ENCODE peak calls at places on chromosomes 11 and 22, in six cellular contexts. N, E, S, Z, D and G are unnamed samples.

GRCh38 chr11:125201525-125202121 is 37.1 kb downstream of the PKNOX2 start:
- DNase-seq in S (peak; percentile 32), D (peak; percentile 46), E (peak; percentile 10), Z (no peak), N (no peak), G (peak; percentile 46)

GRCh38 chr11:34140149-34140548 is 34.7 kb downstream of the NAT10 start:
- DNase-seq in Z (no peak), N (no peak), S (no peak), D (no peak), E (no peak), G (no peak)

GRCh38 chr11:130555251-130555841 is 106.9 kb downstream of the ADAMTS15 start:
- DNase-seq in Z (no peak), N (no peak), S (no peak), E (no peak), D (no peak), G (no peak)

GRCh38 chr22:37157516-37158289 is 8.0 kb upstream of the IL2RB start:
- DNase-seq in D (no peak), E (peak; percentile 63), S (no peak), Z (no peak), N (no peak), G (peak; percentile 16)

GRCh38 chr11:86068138-86068861 is 584 bp downstream of the PICALM start:
- DNase-seq in Z (peak; percentile 18), E (peak; percentile 52), D (no peak), N (peak; percentile 74), S (peak; percentile 74), G (peak; percentile 50)

GRCh38 chr11:90220391-90220790 is 2.5 kb downstream of the CHORDC1 start:
- DNase-seq in N (no peak), S (no peak), E (peak; percentile 57), D (no peak), Z (no peak), G (peak; percentile 64)

GRCh38 chr11:100776212-100776896 is 89.3 kb downstream of the ARHGAP42 start:
- DNase-seq in D (no peak), S (no peak), E (peak; percentile 90), Z (no peak), N (no peak), G (no peak)

GRCh38 chr11:17864478-17864941 is 129.9 kb downstream of the KCNC1 start:
- DNase-seq in E (peak; percentile 23), D (no peak), S (no peak), N (peak; percentile 83), Z (no peak), G (peak; percentile 22)

GRCh38 chr11:132490976-132491375 is 1041.3 kb downstream of the OPCML start:
- DNase-seq in N (no peak), S (no peak), Z (no peak), D (no peak), E (peak; percentile 92), G (peak; percentile 25)

GRCh38 chr11:35682230-35683195 is 19.9 kb downstream of the TRIM44 start:
- DNase-seq in N (no peak), E (no peak), D (no peak), Z (no peak), S (no peak), G (no peak)

GRCh38 chr11:35099278-35100018 is 39.5 kb upstream of the CD44 start:
- DNase-seq in N (no peak), Z (no peak), E (peak; percentile 42), D (no peak), S (no peak), G (no peak)

GRCh38 chr11:130480166-130480565 is 31.7 kb downstream of the ADAMTS15 start:
- DNase-seq in N (no peak), D (no peak), E (no peak), Z (no peak), S (no peak), G (peak; percentile 85)

GRCh38 chr22:28728002-28728401 is 13.6 kb downstream of the CHEK2 start:
- DNase-seq in Z (no peak), E (no peak), D (no peak), S (no peak), N (no peak), G (no peak)

GRCh38 chr11:74311352-74311926 is at the start of gene P4HA3:
- DNase-seq in N (peak; percentile 94), E (peak; percentile 38), Z (no peak), D (peak; percentile 17), S (peak; percentile 89), G (peak; percentile 68)

GRCh38 chr22:22199634-22200033 is 45.0 kb upstream of the VPREB1 start:
- DNase-seq in N (no peak), E (no peak), Z (no peak), D (no peak), S (no peak), G (no peak)

GRCh38 chr22:50207383-50208031 is 6.7 kb downstream of the SELENOO start:
- DNase-seq in Z (no peak), N (no peak), D (no peak), E (no peak), S (no peak), G (no peak)

GRCh38 chr22:50208939-50209892 is 8.4 kb downstream of the SELENOO start:
- DNase-seq in Z (no peak), E (no peak), D (no peak), N (no peak), S (no peak), G (no peak)

GRCh38 chr22:50205781-50206569 is 5.2 kb downstream of the SELENOO start:
- DNase-seq in D (no peak), S (no peak), N (no peak), Z (no peak), E (no peak), G (no peak)

GRCh38 chr22:50208430-50208938 is 7.7 kb downstream of the SELENOO start:
- DNase-seq in N (no peak), Z (no peak), D (no peak), S (no peak), E (no peak), G (no peak)

DNA sequence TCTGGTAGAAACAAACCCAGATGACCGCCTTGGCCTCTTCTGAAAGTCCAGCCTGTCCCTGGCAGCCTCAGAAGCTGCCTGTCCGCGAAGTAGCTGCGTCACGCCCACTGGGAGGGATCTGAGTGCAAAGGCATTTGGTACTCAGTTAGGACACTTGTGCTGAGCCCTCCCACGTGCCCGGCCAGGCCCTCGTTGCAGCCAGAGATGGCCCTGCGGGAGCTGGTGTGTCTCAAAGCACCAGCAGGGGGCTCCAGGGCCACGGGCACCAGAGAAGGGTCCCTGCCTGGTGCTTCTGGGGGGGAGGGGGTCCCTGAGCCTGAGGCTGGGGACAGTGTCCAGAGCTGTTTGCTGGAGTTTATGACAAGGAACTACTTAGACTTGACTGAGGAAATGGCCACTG is 5.8 kb downstream of the SELENOO start:
- DNase-seq in N (peak; percentile 91), D (no peak), E (no peak), S (peak; percentile 86), Z (no peak), G (peak; percentile 85)
- H3K27ac ChIP-seq in N (no peak overlapping the region), D (no peak overlapping the region), E (no peak overlapping the region), S (no peak overlapping the region), Z (no peak overlapping the region), G (peak overlapping the region; percentile 3)

GRCh38 chr11:2264366-2265011 is 5.9 kb downstream of the ASCL2 start:
- DNase-seq in S (no peak), E (no peak), D (no peak), Z (no peak), N (no peak), G (no peak)

GRCh38 chr11:2266586-2267305 is 3.6 kb downstream of the ASCL2 start:
- DNase-seq in D (no peak), N (no peak), S (no peak), E (no peak), Z (no peak), G (no peak)

GRCh38 chr11:2265396-2265795 is 5.0 kb downstream of the ASCL2 start:
- DNase-seq in D (no peak), N (peak; percentile 26), E (no peak), S (peak; percentile 65), Z (no peak), G (no peak)

GRCh38 chr11:2267306-2267861 is 3.0 kb downstream of the ASCL2 start:
- DNase-seq in E (no peak), N (peak; percentile 35), D (no peak), S (peak; percentile 57), Z (no peak), G (no peak)

DNA sequence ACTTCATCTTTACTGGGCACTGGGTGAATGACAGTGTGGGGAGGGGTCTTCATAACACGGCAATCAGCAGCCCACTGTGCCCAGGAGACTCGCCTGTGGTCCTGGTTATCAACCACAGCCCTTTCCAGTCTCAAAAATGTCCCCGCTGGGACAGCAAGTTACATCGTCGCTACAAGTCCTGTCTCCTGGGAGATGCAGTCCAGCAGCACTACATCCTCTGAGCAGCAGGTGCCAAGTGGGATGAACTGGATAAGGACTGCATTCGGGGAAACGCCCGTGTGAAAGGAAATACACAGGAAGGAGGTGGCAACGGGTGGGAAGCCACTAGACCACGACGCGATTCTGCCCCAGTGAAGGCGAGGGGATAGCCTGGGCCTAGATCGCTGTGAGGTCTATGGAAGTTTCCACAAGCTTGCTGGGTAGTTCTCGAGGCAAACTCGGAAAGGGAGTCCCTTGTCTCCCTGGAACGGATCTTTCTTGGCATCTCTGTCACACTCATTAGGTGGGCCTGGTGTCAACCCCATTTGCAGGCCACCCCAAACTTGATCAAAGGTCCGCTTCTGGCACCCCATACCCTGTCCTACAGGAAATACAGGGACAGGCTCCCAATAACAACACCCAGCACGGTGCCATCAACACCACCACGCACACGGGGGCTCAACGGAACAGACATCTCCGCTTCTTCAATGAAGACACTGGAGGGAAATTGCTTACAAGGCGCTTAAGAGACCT is 4.4 kb downstream of the ASCL2 start:
- DNase-seq in Z (no peak), D (no peak), S (peak; percentile 49), E (no peak), N (peak; percentile 29), G (no peak)
- TF ChIP-seq CTCF in Z (no peak), D (no peak), S (no peak), E (no peak), N (no peak), G (no peak)

GRCh38 chr11:65107751-65108468 is 3.8 kb upstream of the TM7SF2 start:
- DNase-seq in S (no peak), D (no peak), E (no peak), N (no peak), Z (no peak), G (no peak)

GRCh38 chr11:65110354-65110861 is 1.3 kb upstream of the TM7SF2 start:
- DNase-seq in S (peak; percentile 88), E (peak; percentile 76), N (peak; percentile 98), D (peak; percentile 81), Z (peak; percentile 65), G (peak; percentile 84)

GRCh38 chr11:65109231-65110198 is 2.2 kb upstream of the TM7SF2 start:
- DNase-seq in Z (no peak), N (peak; percentile 41), E (no peak), S (no peak), D (no peak), G (no peak)

GRCh38 chr11:65107078-65107477 is 4.6 kb upstream of the TM7SF2 start:
- DNase-seq in E (no peak), D (no peak), S (no peak), Z (no peak), N (no peak), G (no peak)

GRCh38 chr11:65108469-65109123 is 3.1 kb upstream of the TM7SF2 start:
- DNase-seq in Z (no peak), S (no peak), E (no peak), D (no peak), N (peak; percentile 47), G (no peak)
- H3K4me1 ChIP-seq in Z (peaks cover 31% of the 10 kb centered on the region), S (peaks cover 24% of the 10 kb centered on the region), E (peaks cover 25% of the 10 kb centered on the region), D (peaks cover 28% of the 10 kb centered on the region), N (peaks cover 3% of the 10 kb centered on the region), G (peaks cover 12% of the 10 kb centered on the region)

GRCh38 chr11:66279092-66279797 is 1.3 kb downstream of the CNIH2 start:
- DNase-seq in E (no peak), D (no peak), S (no peak), Z (no peak), N (peak; percentile 64), G (no peak)
- H3K27ac ChIP-seq in E (no peak overlapping the region), D (no peak overlapping the region), S (no peak overlapping the region), Z (no peak overlapping the region), N (peak overlapping the region; percentile 78), G (no peak overlapping the region)